ENCODE peak calls at places on chromosomes 11 and 22, in six cellular contexts. L is hepatocyte, I is AG09309, T is GM12865, S is Daoy, E is endodermal cell. Q is an unnamed sample.

GRCh38 chr11:48169706-48170105 is 46.9 kb upstream of the OR4B1 start:
- DNase-seq in L (no peak), I (no peak), T (no peak), S (no peak), E (no peak), Q (peak)

GRCh38 chr22:44147036-44147645 is 33.6 kb upstream of the PARVG start:
- DNase-seq in L (no peak), I (no peak), T (no peak), S (no peak), E (no peak), Q (no peak)

GRCh38 chr11:38718049-38718448 is 2120.0 kb upstream of the RAG2 start:
- DNase-seq in L (peak), I (no peak), T (no peak), S (no peak), E (no peak), Q (no peak)

GRCh38 chr22:47205081-47205491 is 442.6 kb downstream of the TBC1D22A start:
- DNase-seq in L (peak), I (no peak), T (no peak), S (no peak), E (peak), Q (no peak)

GRCh38 chr22:26619510-26619909 is 1.7 kb upstream of the CRYBB1 start:
- DNase-seq in L (no peak), I (no peak), T (no peak), S (no peak), E (no peak), Q (no peak)

GRCh38 chr22:46278656-46279645 is 11.1 kb downstream of the TTC38 start:
- DNase-seq in L (no peak), I (no peak), T (no peak), S (no peak), E (no peak), Q (no peak)

GRCh38 chr11:104134760-104135159 is 29.2 kb downstream of the PDGFD start:
- DNase-seq in L (peak), I (no peak), T (no peak), S (no peak), E (no peak), Q (no peak)

GRCh38 chr22:50581950-50582561 is 593 bp downstream of the CHKB start:
- DNase-seq in L (no peak), I (no peak), T (peak), S (no peak), E (no peak), Q (peak)

GRCh38 chr11:12008790-12009616 is 577 bp upstream of the DKK3 start:
- DNase-seq in L (peak), I (no peak), T (no peak), S (peak), E (peak), Q (peak)

GRCh38 chr11:77884186-77884828 is 63.4 kb downstream of the AAMDC start:
- DNase-seq in L (peak), I (peak), T (no peak), S (no peak), E (no peak), Q (peak)

GRCh38 chr22:36912694-36913430 is 566 bp upstream of the CSF2RB start:
- DNase-seq in L (no peak), I (no peak), T (no peak), S (no peak), E (no peak), Q (no peak)

GRCh38 chr22:33274941-33275443 is 216.8 kb upstream of the SYN3 start:
- DNase-seq in L (no peak), I (no peak), T (no peak), S (no peak), E (no peak), Q (no peak)

GRCh38 chr11:117583063-117583801 is 213.8 kb downstream of the DSCAML1 start:
- DNase-seq in L (no peak), I (no peak), T (no peak), S (peak), E (peak), Q (no peak)

GRCh38 chr11:32437406-32438345 is 2.3 kb upstream of the WT1 start:
- DNase-seq in L (no peak), I (no peak), T (no peak), S (no peak), E (peak), Q (no peak)

Q was measured in fibroblast of villous mesenchyme.